ENCODE peak calls at places on chromosomes 3 and 15, in six cellular contexts. R, G, Z, W, B and A are unnamed samples.

GRCh38 chr3:33718595-33718907 is 497 bp upstream of the CLASP2 start:
- DNase-seq in B (no peak), Z (no peak), G (no peak), R (no peak), W (peak), A (peak)

GRCh38 chr15:82737975-82738374 is 28.3 kb upstream of the AP3B2 start:
- DNase-seq in G (no peak), Z (no peak), B (no peak), R (no peak), W (peak), A (no peak)

GRCh38 chr3:151875759-151876158 is 2.3 kb downstream of the SUCNR1 start:
- DNase-seq in R (no peak), Z (no peak), W (peak), B (no peak), G (no peak), A (no peak)

GRCh38 chr3:72488736-72489030 is 359.6 kb downstream of the SHQ1 start:
- DNase-seq in R (peak), W (no peak), Z (no peak), G (no peak), B (no peak), A (no peak)

GRCh38 chr3:99903844-99904243 is 86.2 kb downstream of the CMSS1 start:
- DNase-seq in B (no peak), Z (no peak), W (no peak), G (no peak), R (no peak), A (peak)

GRCh38 chr15:44308415-44308814 is 19.9 kb downstream of the GOLM2 start:
- DNase-seq in W (no peak), Z (no peak), G (no peak), R (no peak), B (no peak), A (no peak)

GRCh38 chr15:101827257-101827656 is 15.3 kb downstream of the OR4F15 start:
- DNase-seq in R (peak), B (no peak), G (no peak), W (no peak), Z (no peak), A (no peak)

GRCh38 chr15:76576526-76577279 is 240.1 kb downstream of the ISL2 start:
- DNase-seq in Z (no peak), G (peak), R (peak), W (no peak), B (no peak), A (no peak)

GRCh38 chr3:52313774-52314188 is 2.3 kb upstream of the DNAH1 start:
- DNase-seq in Z (no peak), B (no peak), R (peak), W (peak), G (peak), A (no peak)

GRCh38 chr3:42099020-42099765 is 8.0 kb downstream of the TRAK1 start:
- DNase-seq in G (no peak), R (no peak), Z (no peak), W (no peak), B (no peak), A (no peak)

GRCh38 chr15:100667405-100668320 is 65.3 kb downstream of the ASB7 start:
- DNase-seq in G (no peak), B (no peak), Z (no peak), W (no peak), R (peak), A (peak)

GRCh38 chr3:115381573-115381912 is 234.5 kb upstream of the ZBTB20 start:
- DNase-seq in G (peak), B (no peak), W (no peak), R (no peak), Z (no peak), A (no peak)

GRCh38 chr3:71309342-71309741 is 274.2 kb downstream of the FOXP1 start:
- DNase-seq in B (no peak), W (no peak), G (no peak), R (no peak), Z (no peak), A (no peak)

GRCh38 chr3:78957456-78957855 is 810.3 kb downstream of the ROBO1 start:
- DNase-seq in W (peak), B (no peak), G (no peak), Z (no peak), R (no peak), A (no peak)

GRCh38 chr3:4763604-4764247 is 215.5 kb upstream of the BHLHE40 start:
- DNase-seq in B (no peak), Z (no peak), G (no peak), R (no peak), W (no peak), A (no peak)

GRCh38 chr3:22898558-22898957 is 304.6 kb upstream of the UBE2E2 start:
- DNase-seq in Z (no peak), B (no peak), G (no peak), R (no peak), W (no peak), A (no peak)

GRCh38 chr15:67571643-67572415 is 29.3 kb downstream of the MAP2K5 start:
- DNase-seq in Z (no peak), R (no peak), G (no peak), W (no peak), B (no peak), A (no peak)

GRCh38 chr3:81492048-81492447 is 269.4 kb downstream of the GBE1 start:
- DNase-seq in B (no peak), G (no peak), R (peak), W (no peak), Z (no peak), A (no peak)

GRCh38 chr15:40430271-40430805 is 10.4 kb upstream of the BAHD1 start:
- DNase-seq in B (no peak), Z (no peak), W (peak), R (peak), G (peak), A (no peak)

GRCh38 chr15:26102988-26103387 is 239.9 kb upstream of the ATP10A start:
- DNase-seq in G (no peak), B (no peak), W (no peak), Z (no peak), R (peak), A (no peak)

GRCh38 chr3:45607790-45608189 is 13.2 kb downstream of the LIMD1 start:
- DNase-seq in W (no peak), G (no peak), Z (no peak), B (no peak), R (peak), A (no peak)

GRCh38 chr3:151460240-151460639 is 621 bp downstream of the IGSF10 start:
- DNase-seq in B (no peak), Z (no peak), R (peak), W (no peak), G (no peak), A (no peak)

GRCh38 chr3:184620799-184621119 is 59.2 kb downstream of the EPHB3 start:
- DNase-seq in W (no peak), B (no peak), Z (no peak), G (no peak), R (no peak), A (no peak)

GRCh38 chr3:66353530-66353929 is 132.7 kb downstream of the SLC25A26 start:
- DNase-seq in B (no peak), R (peak), W (peak), G (no peak), Z (no peak), A (no peak)

GRCh38 chr15:47212222-47213010 is 504.9 kb upstream of the SEMA6D start:
- DNase-seq in Z (no peak), R (no peak), B (no peak), G (no peak), W (no peak), A (no peak)

GRCh38 chr15:33913459-33913858 is 54.8 kb upstream of the CHRM5 start:
- DNase-seq in R (peak), W (no peak), G (no peak), B (no peak), Z (no peak), A (no peak)

GRCh38 chr15:51171578-51171932 is 76.8 kb upstream of the TNFAIP8L3 start:
- DNase-seq in Z (no peak), W (no peak), G (no peak), B (no peak), R (no peak), A (no peak)

GRCh38 chr3:128080323-128080898 is 28.2 kb downstream of the SEC61A1 start:
- DNase-seq in G (no peak), W (peak), Z (no peak), B (no peak), R (peak), A (no peak)

GRCh38 chr15:63448261-63448660 is 56.1 kb upstream of the USP3 start:
- DNase-seq in B (no peak), Z (no peak), G (no peak), R (no peak), W (peak), A (no peak)

GRCh38 chr3:177460100-177460499 is 262.8 kb upstream of the TBL1XR1 start:
- DNase-seq in B (no peak), Z (no peak), W (no peak), G (no peak), R (no peak), A (no peak)

GRCh38 chr15:89625716-89626115 is 29.6 kb downstream of the KIF7 start:
- DNase-seq in W (no peak), Z (no peak), G (no peak), R (no peak), B (no peak), A (no peak)

GRCh38 chr15:49421991-49422390 is 1.1 kb upstream of the FGF7 start:
- DNase-seq in Z (peak), W (peak), G (no peak), R (peak), B (no peak), A (peak)

GRCh38 chr15:70375006-70375409 is 277.3 kb upstream of the TLE3 start:
- DNase-seq in B (no peak), W (no peak), Z (no peak), R (peak), G (peak), A (no peak)

GRCh38 chr3:45064512-45065372 is 38.6 kb downstream of the CLEC3B start:
- DNase-seq in W (peak), R (peak), Z (no peak), B (no peak), G (peak), A (no peak)

GRCh38 chr3:57397175-57398026 is 104.9 kb upstream of the ASB14 start:
- DNase-seq in G (peak), Z (no peak), R (peak), W (peak), B (no peak), A (peak)